ENCODE peak calls at places on chromosomes 5 and 9, in six cellular contexts. One of them, this sample, is unnamed.
A peak's percentile ranks its signal among the peaks of the same experiment; 100 is the strongest.

GRCh38 chr5:78293856-78294249 is 645 bp downstream of the AP3B1 start:
- DNase-seq in SJSA1: no peak
- DNase-seq in upper lobe of right lung: no peak
- DNase-seq in ovary: no peak
- DNase-seq in adrenal gland: no peak
- DNase-seq in psoas muscle: no peak
- DNase-seq in this sample: no peak

GRCh38 chr9:34710023-34710422 is at the start of gene CCL21:
- DNase-seq in adrenal gland: peak; percentile 32
- DNase-seq in SJSA1: no peak
- DNase-seq in upper lobe of right lung: no peak
- DNase-seq in psoas muscle: no peak
- DNase-seq in ovary: peak; percentile 55
- DNase-seq in this sample: no peak

GRCh38 chr5:76625087-76625860 is 2.1 kb upstream of the F2RL2 start:
- DNase-seq in psoas muscle: no peak
- DNase-seq in upper lobe of right lung: no peak
- DNase-seq in ovary: no peak
- DNase-seq in adrenal gland: no peak
- DNase-seq in SJSA1: no peak
- DNase-seq in this sample: no peak

GRCh38 chr5:52725065-52725746 is 62.5 kb upstream of the ITGA1 start:
- DNase-seq in SJSA1: no peak
- DNase-seq in psoas muscle: no peak
- DNase-seq in ovary: no peak
- DNase-seq in adrenal gland: peak; percentile 73
- DNase-seq in upper lobe of right lung: no peak
- DNase-seq in this sample: no peak

GRCh38 chr9:127538849-127539258 is 73.2 kb upstream of the STXBP1 start:
- DNase-seq in upper lobe of right lung: no peak
- DNase-seq in adrenal gland: no peak
- DNase-seq in psoas muscle: no peak
- DNase-seq in ovary: no peak
- DNase-seq in SJSA1: peak; percentile 51
- DNase-seq in this sample: no peak

GRCh38 chr9:95102001-95102433 is 215.5 kb downstream of the FANCC start:
- DNase-seq in SJSA1: no peak
- DNase-seq in ovary: no peak
- DNase-seq in psoas muscle: no peak
- DNase-seq in upper lobe of right lung: no peak
- DNase-seq in adrenal gland: no peak
- DNase-seq in this sample: peak; percentile 79

GRCh38 chr5:107670028-107670926 is 460 bp downstream of the EFNA5 start:
- DNase-seq in SJSA1: peak; percentile 26
- DNase-seq in psoas muscle: peak; percentile 31
- DNase-seq in ovary: peak; percentile 44
- DNase-seq in upper lobe of right lung: peak; percentile 68
- DNase-seq in adrenal gland: no peak
- DNase-seq in this sample: no peak

GRCh38 chr9:130483281-130483949 is 38.7 kb downstream of the ASS1 start:
- DNase-seq in upper lobe of right lung: no peak
- DNase-seq in ovary: no peak
- DNase-seq in adrenal gland: no peak
- DNase-seq in SJSA1: no peak
- DNase-seq in psoas muscle: no peak
- DNase-seq in this sample: no peak

GRCh38 chr5:137147346-137147745 is 351.8 kb downstream of the SPOCK1 start:
- DNase-seq in ovary: no peak
- DNase-seq in adrenal gland: no peak
- DNase-seq in upper lobe of right lung: no peak
- DNase-seq in psoas muscle: no peak
- DNase-seq in SJSA1: no peak
- DNase-seq in this sample: no peak

GRCh38 chr9:133262226-133262625 is 12.8 kb downstream of the ABO start:
- DNase-seq in psoas muscle: no peak
- DNase-seq in ovary: no peak
- DNase-seq in adrenal gland: no peak
- DNase-seq in SJSA1: no peak
- DNase-seq in upper lobe of right lung: no peak
- DNase-seq in this sample: no peak

GRCh38 chr9:12699529-12699928 is 6.3 kb downstream of the TYRP1 start:
- DNase-seq in upper lobe of right lung: no peak
- DNase-seq in ovary: no peak
- DNase-seq in adrenal gland: no peak
- DNase-seq in psoas muscle: no peak
- DNase-seq in SJSA1: no peak
- DNase-seq in this sample: no peak

GRCh38 chr9:116027096-116027495 is 126.5 kb upstream of the PAPPA start:
- DNase-seq in SJSA1: peak; percentile 18
- DNase-seq in psoas muscle: no peak
- DNase-seq in adrenal gland: no peak
- DNase-seq in upper lobe of right lung: no peak
- DNase-seq in ovary: no peak
- DNase-seq in this sample: no peak

GRCh38 chr9:72936679-72937078 is 16.2 kb downstream of the ALDH1A1 start:
- DNase-seq in psoas muscle: no peak
- DNase-seq in SJSA1: no peak
- DNase-seq in ovary: no peak
- DNase-seq in upper lobe of right lung: no peak
- DNase-seq in adrenal gland: no peak
- DNase-seq in this sample: no peak

GRCh38 chr9:114037961-114038723 is 40.0 kb downstream of the AMBP start:
- DNase-seq in adrenal gland: no peak
- DNase-seq in ovary: no peak
- DNase-seq in psoas muscle: no peak
- DNase-seq in SJSA1: no peak
- DNase-seq in upper lobe of right lung: no peak
- DNase-seq in this sample: peak; percentile 14

GRCh38 chr5:73153513-73153912 is 19.5 kb upstream of the TMEM174 start:
- DNase-seq in SJSA1: no peak
- DNase-seq in upper lobe of right lung: no peak
- DNase-seq in ovary: no peak
- DNase-seq in psoas muscle: no peak
- DNase-seq in adrenal gland: no peak
- DNase-seq in this sample: no peak

GRCh38 chr5:155943516-155944407 is 383.2 kb upstream of the SGCD start:
- DNase-seq in upper lobe of right lung: peak; percentile 61
- DNase-seq in SJSA1: no peak
- DNase-seq in adrenal gland: peak; percentile 46
- DNase-seq in psoas muscle: peak; percentile 37
- DNase-seq in ovary: peak; percentile 52
- DNase-seq in this sample: no peak

GRCh38 chr5:73615085-73615484 is 10.9 kb upstream of the ARHGEF28 start:
- DNase-seq in ovary: no peak
- DNase-seq in adrenal gland: no peak
- DNase-seq in psoas muscle: no peak
- DNase-seq in upper lobe of right lung: no peak
- DNase-seq in SJSA1: no peak
- DNase-seq in this sample: no peak

GRCh38 chr9:127769985-127770904 is 8.2 kb downstream of the SH2D3C start:
- DNase-seq in SJSA1: no peak
- DNase-seq in upper lobe of right lung: no peak
- DNase-seq in ovary: peak; percentile 42
- DNase-seq in psoas muscle: no peak
- DNase-seq in adrenal gland: no peak
- DNase-seq in this sample: no peak

GRCh38 chr5:93649234-93649900 is 66.3 kb downstream of the NR2F1 start:
- DNase-seq in adrenal gland: no peak
- DNase-seq in upper lobe of right lung: no peak
- DNase-seq in ovary: no peak
- DNase-seq in psoas muscle: no peak
- DNase-seq in SJSA1: no peak
- DNase-seq in this sample: no peak

GRCh38 chr5:43729846-43730478 is 127.0 kb downstream of the NNT start:
- DNase-seq in psoas muscle: no peak
- DNase-seq in ovary: no peak
- DNase-seq in upper lobe of right lung: no peak
- DNase-seq in SJSA1: peak; percentile 48
- DNase-seq in adrenal gland: no peak
- DNase-seq in this sample: no peak

DNA sequence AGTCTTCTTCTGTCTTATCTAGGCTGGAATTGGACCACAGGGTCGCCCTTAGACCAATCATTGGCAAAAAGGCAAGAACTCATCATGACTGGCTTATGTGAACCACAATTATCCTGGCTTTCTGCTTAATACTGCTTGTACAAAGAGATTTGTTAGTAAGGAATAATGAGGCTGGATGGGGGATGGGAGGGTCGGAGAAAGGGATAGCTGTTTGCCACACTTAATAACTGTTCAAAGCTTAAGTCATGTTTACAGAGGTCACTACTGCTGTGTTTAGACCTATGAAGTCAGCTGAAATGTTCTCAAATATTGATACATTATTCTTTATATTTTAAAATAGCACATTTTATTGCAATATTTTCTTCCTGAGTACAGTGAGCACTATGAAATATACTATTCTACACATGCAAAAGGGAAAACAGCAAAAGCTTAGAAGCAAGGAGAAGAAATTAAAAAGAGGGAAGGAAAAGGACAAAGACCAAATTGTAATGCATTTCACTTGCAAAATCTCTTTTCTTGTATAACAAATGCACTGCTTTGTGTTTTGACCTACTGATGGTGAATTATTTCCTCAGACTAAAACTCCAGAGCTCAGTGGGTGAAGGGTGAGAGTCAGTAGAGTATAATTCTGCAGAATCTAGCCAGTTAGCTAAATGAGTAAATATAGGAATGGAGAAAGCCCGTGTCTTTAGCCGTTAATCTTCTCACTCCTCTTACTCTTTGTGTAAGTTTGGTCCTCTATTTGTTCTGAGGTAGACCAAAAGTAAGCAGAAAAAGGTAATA is 404.9 kb upstream of the ZNF608 start:
- DNase-seq in upper lobe of right lung: no peak
- DNase-seq in adrenal gland: no peak
- DNase-seq in psoas muscle: no peak
- DNase-seq in ovary: no peak
- DNase-seq in SJSA1: no peak
- DNase-seq in this sample: no peak
- H3K4me3 ChIP-seq in upper lobe of right lung: no peak overlapping the region
- H3K4me3 ChIP-seq in adrenal gland: no peak overlapping the region
- H3K4me3 ChIP-seq in psoas muscle: no peak overlapping the region
- H3K4me3 ChIP-seq in ovary: no peak overlapping the region
- H3K4me3 ChIP-seq in SJSA1: no peak overlapping the region
- H3K4me3 ChIP-seq in this sample: no peak overlapping the region

DNA sequence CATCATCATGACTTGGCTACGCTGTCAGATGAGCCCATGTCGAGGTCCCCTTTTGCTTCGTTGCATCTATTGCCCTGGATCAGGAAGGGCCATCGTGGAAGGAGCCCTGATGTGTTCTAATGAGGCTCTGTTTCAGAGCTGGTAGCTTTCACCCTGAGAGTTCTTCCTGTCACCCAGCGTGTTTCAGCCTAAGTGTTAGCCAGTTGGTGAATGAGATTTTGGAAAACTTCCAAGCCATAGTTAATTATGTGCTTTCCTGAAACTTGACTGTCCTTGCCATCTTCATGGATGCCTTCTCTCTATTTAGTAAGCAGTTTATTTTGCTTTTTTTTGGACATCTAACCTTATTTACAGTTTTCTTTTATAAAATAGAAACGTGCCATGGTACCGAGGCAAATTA is 1695.4 kb upstream of the WWC1 start:
- DNase-seq in psoas muscle: no peak
- DNase-seq in upper lobe of right lung: no peak
- DNase-seq in ovary: no peak
- DNase-seq in SJSA1: no peak
- DNase-seq in adrenal gland: no peak
- DNase-seq in this sample: no peak
- H3K27me3 ChIP-seq in psoas muscle: no peaks in the 10 kb centered on the region
- H3K27me3 ChIP-seq in upper lobe of right lung: no peaks in the 10 kb centered on the region
- H3K27me3 ChIP-seq in ovary: no peaks in the 10 kb centered on the region
- H3K27me3 ChIP-seq in SJSA1: no peaks in the 10 kb centered on the region
- H3K27me3 ChIP-seq in adrenal gland: no peaks in the 10 kb centered on the region
- H3K27me3 ChIP-seq in this sample: no peaks in the 10 kb centered on the region

GRCh38 chr5:124822647-124823046 is 76.2 kb upstream of the ZNF608 start:
- DNase-seq in upper lobe of right lung: no peak
- DNase-seq in psoas muscle: no peak
- DNase-seq in adrenal gland: no peak
- DNase-seq in SJSA1: no peak
- DNase-seq in ovary: no peak
- DNase-seq in this sample: no peak
- H3K4me3 ChIP-seq in upper lobe of right lung: no peak overlapping the region
- H3K4me3 ChIP-seq in psoas muscle: no peak overlapping the region
- H3K4me3 ChIP-seq in adrenal gland: no peak overlapping the region
- H3K4me3 ChIP-seq in SJSA1: no peak overlapping the region
- H3K4me3 ChIP-seq in ovary: no peak overlapping the region
- H3K4me3 ChIP-seq in this sample: no peak overlapping the region

DNA sequence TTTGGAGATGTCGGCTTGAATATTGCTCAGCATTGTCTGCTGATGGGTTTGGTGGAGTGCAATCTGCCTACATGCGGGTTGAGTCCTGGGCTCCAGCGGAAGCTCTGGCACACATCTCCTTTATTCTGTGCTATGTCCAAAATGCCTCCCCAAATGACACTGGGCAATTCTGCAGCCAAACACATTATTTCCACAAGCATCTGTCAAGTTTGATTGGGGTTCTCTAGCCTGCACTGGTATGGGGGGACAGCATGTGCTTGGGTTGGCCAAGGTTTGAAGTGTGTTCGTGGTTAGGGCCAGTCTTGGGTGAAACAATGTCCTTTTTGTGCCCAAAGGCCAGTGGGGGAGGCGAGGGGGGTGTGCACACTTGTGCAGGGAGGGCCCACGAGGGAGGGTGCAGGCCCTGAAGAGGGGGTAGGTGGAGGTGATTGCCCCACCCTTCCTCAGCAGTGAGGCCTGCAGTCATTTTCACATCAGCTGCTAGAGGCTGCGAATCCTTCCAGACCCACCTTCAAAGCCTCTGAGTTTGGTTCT is 6.3 kb upstream of the NEUROG1 start:
- DNase-seq in adrenal gland: no peak
- DNase-seq in ovary: no peak
- DNase-seq in SJSA1: no peak
- DNase-seq in psoas muscle: no peak
- DNase-seq in upper lobe of right lung: no peak
- DNase-seq in this sample: no peak
- H3K27me3 ChIP-seq in adrenal gland: peaks cover 53% of the 10 kb centered on the region
- H3K27me3 ChIP-seq in ovary: no peaks in the 10 kb centered on the region
- H3K27me3 ChIP-seq in SJSA1: peaks cover 78% of the 10 kb centered on the region
- H3K27me3 ChIP-seq in psoas muscle: peaks cover 97% of the 10 kb centered on the region
- H3K27me3 ChIP-seq in upper lobe of right lung: peaks cover 84% of the 10 kb centered on the region
- H3K27me3 ChIP-seq in this sample: peaks cover 6% of the 10 kb centered on the region